ENCODE peak calls at places on chromosomes 7 and 10, in four cellular contexts. Y, L, O and K are unnamed samples.

GRCh38 chr7:21269021-21269420 is 158.9 kb upstream of the SP4 start:
- DNase-seq in Y (no peak), O (no peak), L (no peak), K (no peak)

GRCh38 chr10:85667638-85668233 is 698.9 kb downstream of the GRID1 start:
- DNase-seq in O (no peak), Y (no peak), L (no peak), K (no peak)

GRCh38 chr10:109902992-109903947 is 20.0 kb downstream of the XPNPEP1 start:
- DNase-seq in L (no peak), O (no peak), Y (no peak), K (no peak)

GRCh38 chr7:84490661-84491060 is 296.1 kb upstream of the SEMA3A start:
- DNase-seq in Y (no peak), L (no peak), O (no peak), K (no peak)

GRCh38 chr10:70784476-70784875 is 701 bp downstream of the TBATA start:
- DNase-seq in Y (no peak), O (no peak), L (no peak), K (no peak)

GRCh38 chr10:43846187-43846680 is 197.6 kb upstream of the ZNF32 start:
- DNase-seq in L (peak; percentile 72), O (no peak), Y (no peak), K (peak; percentile 69)

GRCh38 chr7:95476904-95477594 is 8.7 kb upstream of the ASB4 start:
- DNase-seq in O (peak; percentile 67), L (no peak), Y (peak; percentile 65), K (no peak)

GRCh38 chr10:31936933-31937332 is 8.3 kb upstream of the ARHGAP12 start:
- DNase-seq in Y (no peak), O (no peak), L (no peak), K (no peak)

GRCh38 chr10:84966708-84967441 is 638.5 kb downstream of the CCSER2 start:
- DNase-seq in L (no peak), O (no peak), Y (no peak), K (no peak)

GRCh38 chr10:108970016-108970415 is 953.3 kb downstream of the XPNPEP1 start:
- DNase-seq in O (no peak), Y (no peak), L (no peak), K (no peak)

GRCh38 chr7:55030314-55030713 is 11.5 kb downstream of the EGFR start:
- DNase-seq in O (no peak), L (no peak), Y (no peak), K (no peak)

GRCh38 chr7:100465702-100466311 is 1.7 kb upstream of the SPACDR start:
- DNase-seq in Y (peak; percentile 88), O (no peak), L (no peak), K (no peak)

GRCh38 chr10:120514035-120514620 is 57.1 kb downstream of the PLPP4 start:
- DNase-seq in L (no peak), O (no peak), Y (no peak), K (no peak)

GRCh38 chr7:128408709-128409434 is 910 bp downstream of the IMPDH1 start:
- DNase-seq in L (no peak), O (no peak), Y (peak; percentile 63), K (no peak)

GRCh38 chr10:20958225-20958624 is 61.1 kb upstream of the NEBL start:
- DNase-seq in Y (no peak), L (no peak), O (no peak), K (no peak)

GRCh38 chr10:84329094-84329611 is 764 bp downstream of the CCSER2 start:
- DNase-seq in O (no peak), Y (no peak), L (no peak), K (peak; percentile 68)

GRCh38 chr10:3825244-3825643 is 40.2 kb upstream of the KLF6 start:
- DNase-seq in O (no peak), L (no peak), Y (no peak), K (peak; percentile 85)

GRCh38 chr7:155896531-155897263 is 84.4 kb upstream of the SHH start:
- DNase-seq in L (no peak), Y (no peak), O (peak; percentile 7), K (no peak)

GRCh38 chr10:108782411-108782810 is 1140.9 kb downstream of the XPNPEP1 start:
- DNase-seq in L (no peak), O (no peak), Y (no peak), K (no peak)

GRCh38 chr10:88095778-88096452 is 232.5 kb downstream of the PTEN start:
- DNase-seq in L (no peak), Y (no peak), O (no peak), K (no peak)

GRCh38 chr10:23186178-23186577 is 5.9 kb upstream of the PTF1A start:
- DNase-seq in Y (no peak), L (no peak), O (no peak), K (no peak)

GRCh38 chr10:75234683-75235374 is 928 bp downstream of the COMTD1 start:
- DNase-seq in O (no peak), Y (peak; percentile 64), L (no peak), K (peak; percentile 85)

GRCh38 chr10:77812741-77813140 is 113.8 kb downstream of the DLG5 start:
- DNase-seq in L (no peak), Y (no peak), O (no peak), K (no peak)

GRCh38 chr10:68594405-68594804 is 34.3 kb downstream of the TET1 start:
- DNase-seq in L (no peak), O (no peak), Y (no peak), K (no peak)

GRCh38 chr10:59805043-59805442 is 51.8 kb upstream of the MRLN start:
- DNase-seq in O (no peak), Y (no peak), L (no peak), K (no peak)

GRCh38 chr10:71132321-71132810 is 80.0 kb upstream of the UNC5B start:
- DNase-seq in Y (no peak), O (no peak), L (no peak), K (no peak)

GRCh38 chr7:27647489-27647888 is 15.2 kb downstream of the HIBADH start:
- DNase-seq in L (no peak), O (no peak), Y (no peak), K (no peak)

GRCh38 chr10:21363087-21363752 is 162.3 kb downstream of the SKIDA1 start:
- DNase-seq in L (no peak), Y (no peak), O (no peak), K (no peak)

GRCh38 chr7:135930565-135931423 is 46.4 kb downstream of the MTPN start:
- DNase-seq in L (peak; percentile 16), Y (no peak), O (no peak), K (no peak)

GRCh38 chr7:39674391-39674790 is 51.0 kb downstream of the RALA start:
- DNase-seq in O (no peak), Y (no peak), L (no peak), K (no peak)

GRCh38 chr10:21173964-21174669 is 277.0 kb upstream of the NEBL start:
- DNase-seq in Y (peak; percentile 53), O (no peak), L (no peak), K (no peak)

GRCh38 chr10:53003094-53003493 is 230.5 kb upstream of the MBL2 start:
- DNase-seq in L (no peak), Y (no peak), O (no peak), K (no peak)

GRCh38 chr7:45525057-45525456 is 49.1 kb upstream of the ADCY1 start:
- DNase-seq in O (no peak), Y (no peak), L (no peak), K (no peak)

GRCh38 chr10:26821699-26822542 is 38.8 kb downstream of the ABI1 start:
- DNase-seq in L (peak; percentile 8), O (no peak), Y (no peak), K (no peak)

GRCh38 chr10:30534465-30535144 is 94.9 kb downstream of the LYZL2 start:
- DNase-seq in L (peak; percentile 33), O (peak; percentile 76), Y (peak; percentile 62), K (peak; percentile 92)

GRCh38 chr10:60916025-60916424 is 28.0 kb downstream of the RHOBTB1 start:
- DNase-seq in Y (no peak), L (no peak), O (no peak), K (no peak)
- TF ChIP-seq CTCF in Y (no peak), L (no peak), O (no peak), K (no peak)

GRCh38 chr7:28919510-28919909 is 38.6 kb downstream of the TRIL start:
- DNase-seq in O (no peak), Y (no peak), L (no peak), K (no peak)
- TF ChIP-seq CTCF in O (no peak), Y (no peak), L (no peak), K (no peak)

DNA sequence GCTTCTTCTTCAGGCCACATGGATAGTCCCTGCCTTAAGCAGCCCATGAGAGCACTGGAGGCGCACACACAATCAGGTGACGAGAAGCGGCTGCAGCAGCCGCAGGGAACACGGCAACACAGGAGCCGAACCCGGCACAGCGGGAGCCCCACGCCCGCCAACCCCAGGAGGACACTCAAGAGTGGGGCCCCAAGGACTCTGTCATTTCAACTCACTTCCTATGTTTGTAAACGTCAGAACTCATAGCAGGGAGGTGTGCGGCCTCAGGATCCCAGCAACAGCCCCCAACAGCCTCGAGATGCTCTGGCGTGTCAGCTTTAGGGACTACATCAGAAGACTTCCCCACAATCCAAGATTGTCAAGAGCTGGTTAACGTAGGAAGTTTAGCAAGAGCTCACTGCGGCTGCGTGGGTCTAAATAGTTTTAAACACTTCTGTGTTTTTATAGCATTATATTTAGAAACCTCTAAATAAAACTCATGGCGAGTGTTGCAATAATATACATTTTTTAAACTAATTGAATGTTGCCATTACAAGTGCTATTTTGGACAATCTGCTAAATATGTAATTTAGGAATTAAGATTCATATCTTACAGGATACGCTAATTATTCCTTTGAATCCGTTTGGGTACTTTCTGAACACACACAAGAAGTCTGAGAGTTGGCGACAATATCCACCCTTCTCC is 123.4 kb downstream of the MAD1L1 start:
- DNase-seq in O (no peak), Y (no peak), L (no peak), K (no peak)
- TF ChIP-seq CTCF in O (no peak), Y (no peak), L (no peak), K (no peak)

GRCh38 chr10:124520553-124521428 is 59.2 kb downstream of the LHPP start:
- DNase-seq in Y (peak; percentile 33), O (no peak), L (no peak), K (no peak)
- TF ChIP-seq CTCF in Y (no peak), O (no peak), L (no peak), K (no peak)

GRCh38 chr7:47080816-47081215 is 501.1 kb downstream of the TNS3 start:
- DNase-seq in L (no peak), O (no peak), Y (no peak), K (no peak)

GRCh38 chr7:47083476-47084250 is 498.2 kb downstream of the TNS3 start:
- DNase-seq in O (no peak), L (no peak), Y (no peak), K (no peak)

GRCh38 chr7:47073284-47073683 is 508.6 kb downstream of the TNS3 start:
- DNase-seq in L (no peak), Y (no peak), O (no peak), K (no peak)

GRCh38 chr7:47074702-47075153 is 507.2 kb downstream of the TNS3 start:
- DNase-seq in O (no peak), Y (no peak), L (no peak), K (no peak)

GRCh38 chr7:47078241-47078640 is 503.7 kb downstream of the TNS3 start:
- DNase-seq in Y (no peak), O (no peak), L (no peak), K (no peak)
- TF ChIP-seq CTCF in Y (no peak), O (no peak), L (no peak), K (no peak)

GRCh38 chr7:122532406-122533269 is 166.3 kb downstream of the RNF133 start:
- DNase-seq in Y (no peak), O (no peak), L (no peak), K (no peak)
- TF ChIP-seq CTCF in Y (no peak), O (peak; percentile 29), L (peak; percentile 16), K (peak; percentile 23)